ENCODE peak calls at places on chromosomes 3 and 15, in four cellular contexts. One of them, this sample, is unnamed.

GRCh38 chr3:144773344-144773743 is 801.7 kb downstream of the DIPK2A start:
- DNase-seq in EL: no peak
- DNase-seq in AG04449: no peak
- DNase-seq in right cardiac atrium: no peak
- DNase-seq in this sample: no peak

GRCh38 chr3:117439812-117440211 is 730.2 kb downstream of the TUSC7 start:
- DNase-seq in AG04449: no peak
- DNase-seq in right cardiac atrium: no peak
- DNase-seq in EL: peak
- DNase-seq in this sample: no peak

GRCh38 chr15:38536201-38536676 is 28.4 kb downstream of the RASGRP1 start:
- DNase-seq in right cardiac atrium: peak
- DNase-seq in AG04449: peak
- DNase-seq in EL: peak
- DNase-seq in this sample: no peak

GRCh38 chr15:51830279-51830806 is 890 bp downstream of the TMOD3 start:
- DNase-seq in AG04449: no peak
- DNase-seq in EL: peak
- DNase-seq in right cardiac atrium: no peak
- DNase-seq in this sample: peak

GRCh38 chr3:148372476-148372875 is 325.2 kb upstream of the AGTR1 start:
- DNase-seq in right cardiac atrium: no peak
- DNase-seq in AG04449: no peak
- DNase-seq in EL: peak
- DNase-seq in this sample: no peak

GRCh38 chr15:71599404-71600225 is 210.7 kb upstream of the NR2E3 start:
- DNase-seq in AG04449: no peak
- DNase-seq in EL: no peak
- DNase-seq in right cardiac atrium: peak
- DNase-seq in this sample: peak

GRCh38 chr15:57432141-57432701 is 55.9 kb downstream of the CGNL1 start:
- DNase-seq in EL: no peak
- DNase-seq in AG04449: no peak
- DNase-seq in right cardiac atrium: peak
- DNase-seq in this sample: peak

GRCh38 chr3:32018723-32019564 is 37.4 kb downstream of the ZNF860 start:
- DNase-seq in right cardiac atrium: no peak
- DNase-seq in AG04449: no peak
- DNase-seq in EL: peak
- DNase-seq in this sample: peak

GRCh38 chr15:57061281-57061680 is 142.8 kb downstream of the TCF12 start:
- DNase-seq in AG04449: no peak
- DNase-seq in EL: no peak
- DNase-seq in right cardiac atrium: no peak
- DNase-seq in this sample: no peak

GRCh38 chr3:195768414-195768813 is 43.3 kb downstream of the MUC4 start:
- DNase-seq in right cardiac atrium: no peak
- DNase-seq in EL: no peak
- DNase-seq in AG04449: no peak
- DNase-seq in this sample: no peak

GRCh38 chr15:36544518-36545383 is 34.7 kb upstream of the CDIN1 start:
- DNase-seq in right cardiac atrium: no peak
- DNase-seq in EL: no peak
- DNase-seq in AG04449: no peak
- DNase-seq in this sample: peak

GRCh38 chr15:36407647-36408046 is 171.8 kb upstream of the CDIN1 start:
- DNase-seq in EL: peak
- DNase-seq in AG04449: peak
- DNase-seq in right cardiac atrium: no peak
- DNase-seq in this sample: no peak

GRCh38 chr3:169058681-169059080 is 604.8 kb downstream of the MECOM start:
- DNase-seq in AG04449: no peak
- DNase-seq in EL: no peak
- DNase-seq in right cardiac atrium: no peak
- DNase-seq in this sample: no peak

GRCh38 chr15:39135989-39136388 is 444.9 kb upstream of the THBS1 start:
- DNase-seq in AG04449: peak
- DNase-seq in right cardiac atrium: no peak
- DNase-seq in EL: peak
- DNase-seq in this sample: no peak

GRCh38 chr3:62403765-62404164 is 30.4 kb upstream of the FEZF2 start:
- DNase-seq in EL: no peak
- DNase-seq in AG04449: no peak
- DNase-seq in right cardiac atrium: no peak
- DNase-seq in this sample: no peak

GRCh38 chr15:45827275-45827674 is 192.4 kb downstream of the SQOR start:
- DNase-seq in AG04449: no peak
- DNase-seq in EL: no peak
- DNase-seq in right cardiac atrium: no peak
- DNase-seq in this sample: no peak

GRCh38 chr3:185930393-185931107 is 7.3 kb downstream of the TRA2B start:
- DNase-seq in right cardiac atrium: no peak
- DNase-seq in EL: peak
- DNase-seq in AG04449: no peak
- DNase-seq in this sample: no peak

GRCh38 chr3:141708367-141708766 is 29.7 kb upstream of the RNF7 start:
- DNase-seq in right cardiac atrium: no peak
- DNase-seq in AG04449: no peak
- DNase-seq in EL: no peak
- DNase-seq in this sample: no peak

GRCh38 chr3:58998476-58999117 is 51.2 kb downstream of the CFAP20DC start:
- DNase-seq in EL: peak
- DNase-seq in AG04449: peak
- DNase-seq in right cardiac atrium: no peak
- DNase-seq in this sample: peak

GRCh38 chr3:64276131-64276530 is 50.9 kb upstream of the PRICKLE2 start:
- DNase-seq in EL: no peak
- DNase-seq in right cardiac atrium: no peak
- DNase-seq in AG04449: no peak
- DNase-seq in this sample: no peak

GRCh38 chr3:15229262-15229661 is 23.2 kb downstream of the CAPN7 start:
- DNase-seq in AG04449: no peak
- DNase-seq in EL: no peak
- DNase-seq in right cardiac atrium: no peak
- DNase-seq in this sample: no peak

GRCh38 chr15:66948294-66948693 is 117.1 kb upstream of the SMAD3 start:
- DNase-seq in right cardiac atrium: no peak
- DNase-seq in EL: peak
- DNase-seq in AG04449: no peak
- DNase-seq in this sample: no peak

GRCh38 chr3:54670269-54671000 is 257.4 kb downstream of the LRTM1 start:
- DNase-seq in right cardiac atrium: no peak
- DNase-seq in EL: no peak
- DNase-seq in AG04449: no peak
- DNase-seq in this sample: no peak

This sample was measured in putamen.